ENCODE peak calls at places on chromosomes 3 and 15, in nine cellular contexts. N, Z, P, T, U, S, J, A and D are unnamed samples.

GRCh38 chr3:153547984-153548383 is 386.0 kb downstream of the RAP2B start:
- DNase-seq in N (no peak), Z (no peak), P (no peak), T (no peak), U (no peak), S (no peak), J (no peak), A (no peak), D (no peak)

GRCh38 chr3:183650554-183650953 is 15.1 kb downstream of the KLHL24 start:
- DNase-seq in N (no peak), Z (no peak), P (no peak), T (no peak), U (no peak), S (no peak), J (no peak), A (no peak), D (no peak)

GRCh38 chr3:159667261-159667660 is 321.4 kb upstream of the IL12A start:
- DNase-seq in N (no peak), Z (no peak), P (no peak), T (no peak), U (no peak), S (no peak), J (no peak), A (no peak), D (no peak)

GRCh38 chr15:89822951-89823701 is 8.5 kb upstream of the ANPEP start:
- DNase-seq in N (no peak), Z (no peak), P (peak; percentile 38), T (no peak), U (no peak), S (no peak), J (no peak), A (no peak), D (no peak)

GRCh38 chr3:12986986-12987385 is 86.2 kb downstream of the IQSEC1 start:
- DNase-seq in N (peak; percentile 71), Z (peak; percentile 72), P (no peak), T (no peak), U (peak; percentile 97), S (no peak), J (no peak), A (no peak), D (no peak)

GRCh38 chr3:129663045-129663446 is 56.6 kb upstream of the PLXND1 start:
- DNase-seq in N (no peak), Z (peak; percentile 25), P (no peak), T (peak; percentile 84), U (no peak), S (no peak), J (peak; percentile 86), A (no peak), D (no peak)

GRCh38 chr3:94064243-94064642 is 1.4 kb downstream of the NSUN3 start:
- DNase-seq in N (no peak), Z (no peak), P (no peak), T (no peak), U (no peak), S (no peak), J (no peak), A (no peak), D (no peak)

GRCh38 chr3:171028779-171029232 is 2.3 kb upstream of the SLC2A2 start:
- DNase-seq in N (no peak), Z (no peak), P (peak; percentile 81), T (peak; percentile 23), U (peak; percentile 63), S (no peak), J (no peak), A (no peak), D (no peak)

GRCh38 chr15:101318810-101319200 is 23.8 kb upstream of the SNRPA1 start:
- DNase-seq in N (no peak), Z (no peak), P (no peak), T (no peak), U (no peak), S (no peak), J (no peak), A (no peak), D (no peak)

GRCh38 chr3:42052867-42053351 is 38.2 kb upstream of the TRAK1 start:
- DNase-seq in N (no peak), Z (no peak), P (peak; percentile 60), T (no peak), U (no peak), S (no peak), J (no peak), A (no peak), D (peak; percentile 54)

GRCh38 chr3:12705981-12706380 is 42.1 kb upstream of the RAF1 start:
- DNase-seq in N (no peak), Z (no peak), P (peak; percentile 38), T (no peak), U (no peak), S (no peak), J (no peak), A (no peak), D (no peak)

GRCh38 chr3:122005033-122005565 is 16.9 kb downstream of the ILDR1 start:
- DNase-seq in N (no peak), Z (no peak), P (no peak), T (no peak), U (no peak), S (no peak), J (no peak), A (no peak), D (no peak)

GRCh38 chr3:122003112-122003511 is 18.9 kb downstream of the ILDR1 start:
- DNase-seq in N (no peak), Z (no peak), P (no peak), T (no peak), U (no peak), S (no peak), J (no peak), A (no peak), D (no peak)

GRCh38 chr3:122003596-122003995 is 18.5 kb downstream of the ILDR1 start:
- DNase-seq in N (no peak), Z (no peak), P (no peak), T (no peak), U (no peak), S (no peak), J (no peak), A (no peak), D (no peak)

GRCh38 chr3:122001892-122002291 is 20.2 kb downstream of the ILDR1 start:
- DNase-seq in N (no peak), Z (no peak), P (no peak), T (no peak), U (no peak), S (no peak), J (no peak), A (no peak), D (no peak)

GRCh38 chr3:122004123-122004522 is 17.9 kb downstream of the ILDR1 start:
- DNase-seq in N (no peak), Z (no peak), P (peak; percentile 4), T (no peak), U (no peak), S (no peak), J (no peak), A (no peak), D (no peak)
- H3K27ac ChIP-seq in N (no peak overlapping the region), Z (no peak overlapping the region), P (no peak overlapping the region), T (no peak overlapping the region), U (no peak overlapping the region), S (no peak overlapping the region), J (no peak overlapping the region), A (no peak overlapping the region), D (no peak overlapping the region)

GRCh38 chr15:62889141-62889661 is 153.3 kb upstream of the TPM1 start:
- DNase-seq in N (no peak), Z (no peak), P (no peak), T (no peak), U (no peak), S (no peak), J (no peak), A (no peak), D (no peak)
- H3K27ac ChIP-seq in N (peak overlapping the region; percentile 69), Z (peak overlapping the region; percentile 91), P (no peak overlapping the region), T (no peak overlapping the region), U (no peak overlapping the region), S (no peak overlapping the region), J (no peak overlapping the region), A (no peak overlapping the region), D (no peak overlapping the region)

DNA sequence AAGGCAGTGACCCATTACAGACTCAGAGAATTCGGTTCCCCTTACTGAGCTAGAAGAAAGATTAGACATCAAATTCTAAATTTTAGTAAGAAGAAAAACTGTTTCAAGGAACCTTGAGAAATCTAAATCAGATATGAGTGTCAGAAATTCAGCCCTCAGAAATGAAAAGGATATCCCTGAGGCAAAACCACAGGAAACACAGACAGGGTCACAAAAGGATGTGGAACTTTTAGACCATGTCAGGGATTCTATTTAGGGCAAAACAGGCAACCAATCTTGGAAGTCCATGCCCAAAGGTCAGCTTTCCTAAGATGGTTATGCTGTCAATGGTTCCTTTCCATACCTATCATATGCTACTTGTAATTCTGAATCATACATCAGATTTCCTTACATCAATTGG is 31.6 kb downstream of the SHOX2 start:
- DNase-seq in N (no peak), Z (no peak), P (no peak), T (no peak), U (no peak), S (no peak), J (no peak), A (no peak), D (no peak)
- H3K27ac ChIP-seq in N (no peak overlapping the region), Z (no peak overlapping the region), P (no peak overlapping the region), T (no peak overlapping the region), U (no peak overlapping the region), S (no peak overlapping the region), J (no peak overlapping the region), A (no peak overlapping the region), D (no peak overlapping the region)

DNA sequence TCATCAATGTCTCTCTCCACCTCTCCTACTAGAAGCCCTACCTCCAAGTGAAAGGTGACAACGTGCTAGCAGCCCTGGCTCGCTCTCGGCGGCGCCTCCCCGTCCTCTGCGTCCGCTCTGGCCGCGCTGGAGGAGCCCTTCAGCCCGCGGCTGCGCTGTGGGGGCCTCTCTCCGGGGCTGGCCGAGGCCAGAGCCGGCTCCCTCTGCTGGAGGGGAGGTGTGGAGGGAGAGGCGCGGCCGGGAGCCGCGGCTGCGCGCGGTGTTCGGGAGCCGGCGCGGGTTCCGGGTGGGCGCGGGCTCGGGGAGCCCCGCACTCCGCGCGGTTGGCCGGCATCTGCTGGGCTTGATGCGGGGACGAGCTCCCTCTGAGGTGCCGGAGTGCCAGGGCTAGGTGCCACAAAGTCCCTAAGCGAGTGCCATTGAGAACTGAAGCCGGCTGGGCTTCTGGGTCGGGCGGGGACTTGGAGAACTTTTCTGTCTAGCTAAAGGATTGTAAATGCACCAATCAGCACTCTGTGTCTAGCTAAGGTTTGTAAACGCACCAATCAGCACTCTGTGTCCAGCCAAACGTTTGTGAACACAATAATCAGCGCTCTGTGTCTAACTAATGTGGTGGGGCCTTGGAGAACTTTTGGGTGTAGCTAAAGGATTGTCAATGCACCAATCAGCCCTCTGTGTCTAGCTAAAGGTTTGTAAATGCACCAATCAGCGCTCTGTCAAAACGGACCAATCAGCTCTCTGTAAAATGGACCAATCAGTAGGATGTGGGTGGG is 84.8 kb upstream of the ARRDC4 start:
- DNase-seq in N (no peak), Z (peak; percentile 48), P (no peak), T (peak; percentile 19), U (no peak), S (no peak), J (no peak), A (no peak), D (no peak)
- H3K27ac ChIP-seq in N (no peak overlapping the region), Z (no peak overlapping the region), P (no peak overlapping the region), T (peak overlapping the region; percentile 45), U (no peak overlapping the region), S (no peak overlapping the region), J (no peak overlapping the region), A (peak overlapping the region; percentile 24), D (no peak overlapping the region)

DNA sequence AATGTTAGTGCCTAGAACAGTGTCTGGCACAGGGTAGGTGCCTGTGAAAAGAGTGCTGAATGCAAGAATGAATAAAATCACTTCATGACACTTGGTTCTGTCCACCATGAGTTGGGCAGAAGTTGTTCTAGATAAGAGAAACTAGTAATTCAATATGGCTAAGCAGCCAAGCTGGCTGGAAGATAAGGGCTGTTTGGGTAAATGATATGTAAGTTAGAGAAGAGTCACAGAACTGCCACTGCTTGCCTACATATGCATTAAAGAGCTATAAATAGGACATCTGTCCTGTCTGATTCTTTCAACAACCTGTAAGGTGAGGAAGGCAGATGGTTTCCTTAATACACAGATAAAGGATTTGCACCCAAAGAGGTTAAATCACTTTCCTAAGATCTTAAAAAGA is 13.1 kb downstream of the MTMR10 start:
- DNase-seq in N (no peak), Z (no peak), P (no peak), T (no peak), U (no peak), S (no peak), J (no peak), A (no peak), D (no peak)
- H3K27ac ChIP-seq in N (no peak overlapping the region), Z (no peak overlapping the region), P (no peak overlapping the region), T (no peak overlapping the region), U (peak overlapping the region; percentile 55), S (no peak overlapping the region), J (no peak overlapping the region), A (no peak overlapping the region), D (no peak overlapping the region)